ENCODE peak calls at places on chromosomes 2 and 18, in five cellular contexts. B is mucosa of descending colon, R is tibial artery, U is IMR-90, J is HFFc6. W is an unnamed sample.
A peak's percentile ranks its signal among the peaks of the same experiment; 100 is the strongest.

GRCh38 chr18:78772369-78773302 is 207.0 kb upstream of the SALL3 start:
- DNase-seq in B (no peak), R (no peak), U (no peak), J (no peak), W (no peak)

GRCh38 chr2:212537311-212538155 is 1.1 kb downstream of the ERBB4 start:
- DNase-seq in B (no peak), R (peak; percentile 28), U (no peak), J (no peak), W (no peak)

GRCh38 chr18:62324917-62325805 is at the start of gene TNFRSF11A:
- DNase-seq in B (peak; percentile 85), R (no peak), U (no peak), J (no peak), W (no peak)

GRCh38 chr2:225037374-225038075 is 4.7 kb downstream of the DOCK10 start:
- DNase-seq in B (no peak), R (no peak), U (peak; percentile 37), J (no peak), W (no peak)

GRCh38 chr18:11074879-11075278 is 74.5 kb downstream of the PIEZO2 start:
- DNase-seq in B (no peak), R (no peak), U (peak; percentile 11), J (no peak), W (no peak)

GRCh38 chr2:43424262-43425207 is 171.3 kb downstream of the THADA start:
- DNase-seq in B (peak; percentile 14), R (no peak), U (no peak), J (no peak), W (no peak)

GRCh38 chr2:41958775-41959174 is 89.0 kb upstream of the PKDCC start:
- DNase-seq in B (no peak), R (no peak), U (peak; percentile 26), J (no peak), W (no peak)

GRCh38 chr2:167652401-167652800 is 595.0 kb downstream of the STK39 start:
- DNase-seq in B (no peak), R (no peak), U (no peak), J (no peak), W (no peak)

GRCh38 chr2:9715238-9715637 is 84.4 kb upstream of the YWHAQ start:
- DNase-seq in B (no peak), R (no peak), U (no peak), J (no peak), W (no peak)

GRCh38 chr2:30372836-30373235 is 74.2 kb upstream of the LCLAT1 start:
- DNase-seq in B (no peak), R (no peak), U (no peak), J (no peak), W (no peak)

GRCh38 chr2:11073791-11074190 is 81.5 kb upstream of the SLC66A3 start:
- DNase-seq in B (no peak), R (no peak), U (peak; percentile 74), J (peak; percentile 25), W (no peak)

GRCh38 chr18:46163941-46164499 is 59.8 kb downstream of the HAUS1 start:
- DNase-seq in B (no peak), R (no peak), U (no peak), J (no peak), W (no peak)

GRCh38 chr18:12516049-12516677 is 108.4 kb downstream of the PRELID3A start:
- DNase-seq in B (no peak), R (no peak), U (peak; percentile 21), J (no peak), W (no peak)

GRCh38 chr2:15363142-15363541 is 198.0 kb downstream of the NBAS start:
- DNase-seq in B (no peak), R (no peak), U (peak; percentile 54), J (peak; percentile 45), W (no peak)

GRCh38 chr2:73272270-73272669 is 12.0 kb downstream of the FBXO41 start:
- DNase-seq in B (no peak), R (no peak), U (no peak), J (no peak), W (no peak)

GRCh38 chr2:73268831-73269685 is 15.2 kb downstream of the FBXO41 start:
- DNase-seq in B (peak; percentile 84), R (no peak), U (peak; percentile 11), J (no peak), W (peak; percentile 56)

GRCh38 chr2:73268368-73268830 is 15.9 kb downstream of the FBXO41 start:
- DNase-seq in B (no peak), R (no peak), U (no peak), J (no peak), W (no peak)

GRCh38 chr2:73267008-73267407 is 17.3 kb downstream of the FBXO41 start:
- DNase-seq in B (no peak), R (no peak), U (no peak), J (no peak), W (no peak)

DNA sequence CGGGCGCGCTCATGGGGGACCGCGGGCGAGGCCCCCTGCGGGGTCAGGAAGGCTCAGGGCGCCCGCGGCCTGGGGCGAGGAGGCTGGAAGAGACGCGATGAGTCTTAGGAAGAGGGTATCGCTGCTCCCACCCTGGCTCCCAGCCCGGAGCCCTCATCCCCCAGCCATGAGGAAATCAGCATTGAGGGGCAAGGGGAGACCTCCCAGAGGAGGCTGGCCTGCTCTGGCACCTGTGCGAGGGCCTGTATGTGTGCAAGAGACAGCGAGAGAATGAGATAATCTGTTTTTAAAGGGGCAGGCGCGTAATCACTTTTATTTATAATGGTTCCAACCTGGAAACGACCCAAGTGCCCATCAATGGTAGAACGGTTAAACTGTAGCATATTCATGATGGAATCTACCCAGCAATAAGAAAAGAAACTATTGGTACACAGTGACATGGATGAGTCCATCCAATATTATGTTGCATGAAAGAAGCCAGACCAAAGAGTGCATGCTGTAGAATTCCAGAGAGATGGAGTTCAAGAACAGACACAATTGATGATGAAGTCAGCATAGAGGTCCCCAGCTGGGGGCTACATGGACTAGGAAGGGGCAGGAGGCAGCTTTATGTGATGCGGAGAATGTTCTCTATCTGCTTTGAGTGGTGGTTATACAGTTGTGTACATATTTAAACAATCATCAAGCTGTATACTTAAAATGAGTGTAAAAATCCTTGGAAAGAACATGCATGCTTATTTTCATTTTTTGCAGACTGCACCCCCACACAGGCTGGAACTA is 14.4 kb downstream of the FBXO41 start:
- DNase-seq in B (no peak), R (no peak), U (no peak), J (no peak), W (no peak)
- TF ChIP-seq CTCF in B (no peak), R (no peak), U (no peak), J (no peak), W (no peak)

GRCh38 chr2:236177604-236177966 is 9.4 kb upstream of the GBX2 start:
- DNase-seq in B (peak; percentile 36), R (no peak), U (peak; percentile 16), J (no peak), W (no peak)
- TF ChIP-seq CTCF in B (no peak), R (peak; percentile 8), U (peak; percentile 31), J (no peak), W (no peak)

DNA sequence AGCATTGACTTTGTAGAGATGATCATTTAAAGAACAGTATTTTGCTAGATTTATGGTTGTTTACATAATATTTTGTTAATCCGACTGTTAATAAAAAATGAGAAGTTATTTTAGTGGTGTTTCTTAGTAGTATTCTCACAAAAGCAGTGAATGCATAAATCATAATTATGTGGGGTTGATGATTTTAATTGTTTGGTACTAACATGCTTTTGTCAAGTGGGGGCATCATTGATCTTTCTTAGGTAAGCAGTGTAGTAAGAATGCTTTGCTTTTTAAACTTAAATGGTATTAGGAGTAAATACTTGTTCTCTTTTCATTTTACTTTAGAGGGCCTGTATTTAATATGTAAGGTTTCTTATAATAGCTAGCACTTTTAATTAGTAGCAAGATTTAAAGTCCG is 109.2 kb upstream of the OTX1 start:
- DNase-seq in B (no peak), R (no peak), U (no peak), J (no peak), W (no peak)
- TF ChIP-seq CTCF in B (no peak), R (no peak), U (no peak), J (no peak), W (no peak)

GRCh38 chr2:49403722-49404507 is 249.6 kb upstream of the FSHR start:
- DNase-seq in B (no peak), R (no peak), U (no peak), J (no peak), W (no peak)
- TF ChIP-seq CTCF in B (no peak), R (no peak), U (no peak), J (no peak), W (no peak)

DNA sequence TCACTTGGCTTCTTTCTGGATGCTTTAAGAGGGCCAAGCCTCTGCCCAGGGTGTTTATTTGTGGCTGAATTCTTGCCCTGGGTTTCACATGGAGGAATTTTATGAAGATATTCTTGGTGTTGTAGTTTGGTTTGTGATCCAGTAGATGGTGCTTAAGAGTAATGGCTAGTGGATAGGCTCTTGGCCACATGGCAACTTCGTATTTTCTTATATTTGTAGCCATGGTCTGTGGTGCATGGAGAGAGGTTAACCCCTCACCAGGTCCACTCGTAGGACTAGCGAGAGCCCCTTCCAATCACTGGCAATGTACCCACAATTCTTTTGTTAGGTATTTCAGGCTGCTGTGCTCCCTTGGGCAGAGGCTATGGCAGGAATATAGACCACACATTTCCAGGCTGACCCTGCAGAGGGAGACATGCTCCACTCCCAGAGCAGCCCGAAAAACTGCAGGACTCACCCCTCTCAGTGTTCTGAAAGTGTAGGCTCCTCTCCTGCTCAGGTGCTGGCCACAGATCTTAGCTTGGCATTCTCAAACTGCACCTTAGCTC is 582.1 kb upstream of the SETBP1 start:
- DNase-seq in B (peak; percentile 29), R (no peak), U (peak; percentile 17), J (no peak), W (no peak)
- TF ChIP-seq CTCF in B (peak; percentile 15), R (no peak), U (no peak), J (peak; percentile 37), W (no peak)

GRCh38 chr2:37856101-37856751 is 68.9 kb upstream of the RMDN2 start:
- DNase-seq in B (no peak), R (no peak), U (no peak), J (no peak), W (no peak)
- TF ChIP-seq CTCF in B (no peak), R (no peak), U (no peak), J (no peak), W (no peak)

DNA sequence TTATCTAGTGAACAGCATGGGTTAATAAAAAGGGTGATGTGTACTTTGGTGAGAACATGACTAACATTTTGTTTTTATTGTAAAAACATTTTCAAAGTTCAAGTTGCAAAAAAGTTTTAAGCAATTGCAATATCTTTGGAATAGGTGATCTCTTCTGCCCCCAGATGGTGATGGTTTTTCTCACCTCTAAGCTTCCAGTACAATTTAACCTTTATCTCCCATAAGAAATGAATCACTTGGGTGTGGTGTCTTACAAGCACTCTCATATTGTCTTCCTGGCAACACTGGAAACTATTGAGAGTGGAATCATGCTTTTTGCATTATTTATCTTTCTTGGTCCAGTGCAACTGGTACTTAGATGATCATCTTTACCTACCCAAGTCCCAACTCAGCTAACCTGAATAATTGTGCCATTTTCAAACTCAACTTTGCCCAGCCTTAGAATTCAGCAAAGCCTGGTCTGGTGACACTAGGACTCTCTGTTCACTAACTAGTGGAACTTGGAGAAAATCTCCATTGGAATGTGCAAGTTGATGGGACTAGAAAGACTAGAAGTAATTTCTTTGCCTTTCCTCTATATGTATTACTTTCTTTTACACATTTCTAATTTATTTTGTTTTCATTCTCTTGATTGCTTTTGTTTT is 964.6 kb upstream of the ZEB2 start:
- DNase-seq in B (no peak), R (no peak), U (peak; percentile 66), J (peak; percentile 72), W (no peak)
- TF ChIP-seq CTCF in B (no peak), R (peak; percentile 21), U (peak; percentile 39), J (peak; percentile 72), W (no peak)

DNA sequence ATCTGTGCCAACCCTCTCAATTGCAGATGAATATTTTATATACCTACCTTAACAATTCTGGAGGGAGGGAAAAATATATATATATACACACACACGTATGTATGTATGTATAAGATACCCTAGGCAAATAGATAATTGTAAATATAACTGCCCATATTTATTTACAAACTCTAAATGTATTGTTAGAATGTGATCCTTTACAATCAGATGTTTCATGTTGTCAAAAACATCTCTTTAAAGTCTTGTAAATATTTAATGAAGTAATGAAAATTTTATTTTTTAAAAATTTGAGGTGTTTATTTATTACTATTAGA is 11.6 kb downstream of the ANKRD12 start:
- DNase-seq in B (no peak), R (no peak), U (no peak), J (no peak), W (no peak)
- TF ChIP-seq CTCF in B (no peak), R (peak; percentile 14), U (no peak), J (peak; percentile 4), W (no peak)